ENCODE peak calls at places on chromosomes 4 and X, in five cellular contexts. M, A, E, P and S are unnamed samples. For H3K36me3, the result is how much of the 10 kb centered on the place peaks cover.

GRCh38 chrX:57172544-57172943 is 35.3 kb upstream of the SPIN2A start:
- DNase-seq in A (no peak), E (no peak), M (no peak), P (no peak), S (no peak)

GRCh38 chr4:138158746-138159297 is 83.3 kb downstream of the SLC7A11 start:
- DNase-seq in A (peak), M (no peak), P (no peak), E (no peak), S (no peak)

GRCh38 chrX:66162331-66162822 is 1.7 kb upstream of the HEPH start:
- DNase-seq in M (peak), P (no peak), E (no peak), A (no peak), S (no peak)

GRCh38 chr4:118729287-118730286 is 44.4 kb downstream of the METTL14 start:
- DNase-seq in P (no peak), E (no peak), A (peak), M (no peak), S (no peak)

GRCh38 chr4:100340534-100341364 is 150.5 kb upstream of the DDIT4L start:
- DNase-seq in A (peak), M (no peak), E (no peak), P (no peak), S (no peak)

GRCh38 chrX:130285069-130285620 is 16.4 kb upstream of the ZNF280C start:
- DNase-seq in E (peak), A (no peak), P (no peak), M (no peak), S (no peak)

GRCh38 chrX:46713672-46714487 is 45.0 kb downstream of the SLC9A7 start:
- DNase-seq in E (no peak), M (no peak), A (no peak), P (no peak), S (no peak)

GRCh38 chrX:40471965-40472648 is 108.7 kb upstream of the ATP6AP2 start:
- DNase-seq in M (peak), A (peak), E (peak), P (peak), S (peak)

GRCh38 chr4:76535603-76536380 is 100.8 kb downstream of the SHROOM3 start:
- DNase-seq in E (no peak), A (peak), M (no peak), P (no peak), S (no peak)

GRCh38 chr4:37719021-37719420 is 32.8 kb upstream of the RELL1 start:
- DNase-seq in P (no peak), M (no peak), E (no peak), A (no peak), S (no peak)

GRCh38 chr4:7007944-7008343 is 35.2 kb upstream of the TADA2B start:
- DNase-seq in A (no peak), E (no peak), P (peak), M (no peak), S (no peak)

GRCh38 chrX:154603438-154604430 is 15.3 kb downstream of the CTAG1B start:
- DNase-seq in A (peak), P (no peak), M (peak), E (no peak), S (no peak)

GRCh38 chr4:169220446-169220845 is 50.3 kb downstream of the SH3RF1 start:
- DNase-seq in E (no peak), M (no peak), A (no peak), P (no peak), S (peak)

GRCh38 chrX:112043997-112044396 is 38.6 kb downstream of the TRPC5 start:
- DNase-seq in P (peak), A (no peak), M (peak), E (peak), S (peak)
- TF ChIP-seq CTCF in P (peak), A (no peak), M (peak), E (peak), S (peak)

GRCh38 chrX:101230636-101231035 is 11.1 kb downstream of the DRP2 start:
- DNase-seq in P (no peak), E (no peak), M (no peak), A (peak), S (no peak)

GRCh38 chrX:101231080-101231479 is 11.5 kb downstream of the DRP2 start:
- DNase-seq in P (no peak), E (no peak), A (no peak), M (no peak), S (no peak)

GRCh38 chrX:101223226-101223625 is 3.6 kb downstream of the DRP2 start:
- DNase-seq in E (no peak), A (no peak), M (no peak), P (no peak), S (no peak)

GRCh38 chrX:101232316-101232715 is 12.7 kb downstream of the DRP2 start:
- DNase-seq in P (no peak), M (no peak), A (no peak), E (no peak), S (no peak)

GRCh38 chrX:101229155-101229554 is 9.6 kb downstream of the DRP2 start:
- DNase-seq in M (no peak), P (no peak), E (no peak), A (peak), S (no peak)
- H3K4me2 ChIP-seq in M (no peak), P (no peak), E (no peak), A (no peak), S (no peak)

GRCh38 chr4:185290018-185290607 is 80.7 kb downstream of the SNX25 start:
- DNase-seq in M (no peak), A (no peak), P (no peak), E (no peak), S (no peak)
- H3K36me3 ChIP-seq in M (under half), A (under half), P (half or more), E (half or more), S (under half)

GRCh38 chr4:11623726-11624037 is 195.0 kb upstream of the HS3ST1 start:
- DNase-seq in E (no peak), A (peak), P (no peak), M (peak), S (peak)
- TF ChIP-seq CTCF in E (no peak), A (no peak), P (peak), M (peak), S (peak)

DNA sequence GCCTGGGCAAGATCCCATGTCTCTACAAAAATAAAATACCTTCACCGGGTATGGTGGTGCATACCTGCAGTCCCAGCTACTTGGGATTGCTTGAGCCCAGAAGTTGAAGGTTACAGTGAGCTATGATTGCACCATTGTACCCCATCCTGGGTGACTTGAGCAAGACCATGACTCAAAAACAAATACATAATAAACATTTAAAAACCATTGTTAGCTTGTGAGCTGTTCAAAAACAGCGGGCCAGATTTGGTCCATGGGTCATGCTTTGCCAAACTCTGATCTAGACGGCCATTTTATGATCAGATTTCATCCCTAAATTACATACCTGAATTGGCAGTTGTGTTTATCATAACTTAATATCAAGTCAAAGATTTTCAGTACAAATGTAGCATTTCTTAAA is 76.0 kb upstream of the GPM6B start:
- DNase-seq in A (peak), M (no peak), P (no peak), E (no peak), S (no peak)
- H3K4me2 ChIP-seq in A (no peak), M (no peak), P (no peak), E (no peak), S (no peak)

GRCh38 chr4:2667428-2667827 is 88.7 kb downstream of the TNIP2 start:
- DNase-seq in P (no peak), E (no peak), A (peak), M (no peak), S (no peak)
- H3K36me3 ChIP-seq in P (half or more), E (under half), A (under half), M (under half), S (under half)